ENCODE peak calls at places on chromosome 19, in six cellular contexts. B is IMR-90, Z is neuronal stem cell, L is mesenchymal stem cell, G is H9, J is trophoblast cell. C is an unnamed sample.

GRCh38 chr19:20051841-20052768 is 12.8 kb upstream of the ZNF682 start:
- DNase-seq in B (peak; percentile 96), Z (peak; percentile 95), L (peak; percentile 97), G (peak; percentile 100), J (peak; percentile 97), C (peak; percentile 100)

GRCh38 chr19:3034845-3035541 is 5.9 kb upstream of the TLE2 start:
- DNase-seq in B (peak; percentile 35), Z (no peak), L (peak; percentile 76), G (no peak), J (no peak), C (peak; percentile 76)

GRCh38 chr19:16373989-16374388 is 49.4 kb downstream of the KLF2 start:
- DNase-seq in B (no peak), Z (no peak), L (no peak), G (no peak), J (no peak), C (no peak)

GRCh38 chr19:30689474-30689873 is 317.3 kb downstream of the ZNF536 start:
- DNase-seq in B (no peak), Z (no peak), L (no peak), G (no peak), J (no peak), C (peak; percentile 66)

GRCh38 chr19:6464070-6464873 is at the start of gene CRB3:
- DNase-seq in B (no peak), Z (no peak), L (no peak), G (peak; percentile 98), J (peak; percentile 57), C (peak; percentile 81)

GRCh38 chr19:1663854-1664253 is 11.4 kb upstream of the TCF3 start:
- DNase-seq in B (no peak), Z (no peak), L (no peak), G (no peak), J (no peak), C (no peak)

GRCh38 chr19:3440082-3440481 is 40.2 kb downstream of the SMIM24 start:
- DNase-seq in B (no peak), Z (no peak), L (no peak), G (peak; percentile 81), J (peak; percentile 67), C (peak; percentile 74)

GRCh38 chr19:44577566-44577874 is 35.8 kb upstream of the IGSF23 start:
- DNase-seq in B (no peak), Z (no peak), L (no peak), G (no peak), J (no peak), C (no peak)

GRCh38 chr19:33512580-33513137 is 8.9 kb downstream of the PEPD start:
- DNase-seq in B (no peak), Z (no peak), L (no peak), G (no peak), J (no peak), C (no peak)

GRCh38 chr19:23699521-23699860 is 12.5 kb upstream of the ZNF675 start:
- DNase-seq in B (no peak), Z (no peak), L (no peak), G (no peak), J (peak; percentile 77), C (peak; percentile 36)

GRCh38 chr19:47749326-47749725 is 4.0 kb downstream of the NOP53 start:
- DNase-seq in B (no peak), Z (no peak), L (no peak), G (no peak), J (no peak), C (no peak)

GRCh38 chr19:3157096-3157845 is 21.3 kb upstream of the S1PR4 start:
- DNase-seq in B (no peak), Z (no peak), L (no peak), G (no peak), J (no peak), C (no peak)

GRCh38 chr19:6556480-6556879 is 25.7 kb downstream of the TNFSF9 start:
- DNase-seq in B (no peak), Z (no peak), L (no peak), G (no peak), J (peak; percentile 21), C (no peak)

GRCh38 chr19:14097532-14098151 is 7.1 kb upstream of the SAMD1 start:
- DNase-seq in B (no peak), Z (no peak), L (no peak), G (no peak), J (no peak), C (peak; percentile 41)

GRCh38 chr19:51593969-51594773 is 23.1 kb downstream of the ZNF175 start:
- DNase-seq in B (peak; percentile 97), Z (peak; percentile 95), L (peak; percentile 97), G (peak; percentile 93), J (peak; percentile 100), C (peak; percentile 98)

GRCh38 chr19:47414469-47414868 is 4.9 kb downstream of the MEIS3 start:
- DNase-seq in B (no peak), Z (no peak), L (no peak), G (no peak), J (peak; percentile 69), C (peak; percentile 73)

GRCh38 chr19:28027116-28027515 is 1185.8 kb downstream of the UQCRFS1 start:
- DNase-seq in B (no peak), Z (no peak), L (no peak), G (no peak), J (no peak), C (peak; percentile 18)

GRCh38 chr19:46954502-46955004 is 65.1 kb upstream of the NPAS1 start:
- DNase-seq in B (no peak), Z (no peak), L (no peak), G (no peak), J (no peak), C (no peak)

GRCh38 chr19:3346677-3347353 is 19.6 kb upstream of the NFIC start:
- DNase-seq in B (no peak), Z (no peak), L (no peak), G (no peak), J (no peak), C (no peak)

GRCh38 chr19:6216996-6217751 is 62.6 kb downstream of the MLLT1 start:
- DNase-seq in B (peak; percentile 13), Z (peak; percentile 92), L (peak; percentile 96), G (no peak), J (peak; percentile 43), C (peak; percentile 98)

GRCh38 chr19:19152668-19153384 is 14.5 kb upstream of the TMEM161A start:
- DNase-seq in B (no peak), Z (no peak), L (no peak), G (no peak), J (no peak), C (no peak)

GRCh38 chr19:49881672-49882394 is 4.3 kb downstream of the TBC1D17 start:
- DNase-seq in B (no peak), Z (no peak), L (no peak), G (no peak), J (no peak), C (peak; percentile 66)

GRCh38 chr19:49878744-49879070 is 1.2 kb downstream of the TBC1D17 start:
- DNase-seq in B (no peak), Z (no peak), L (no peak), G (no peak), J (no peak), C (no peak)

GRCh38 chr19:49879243-49879960 is 1.9 kb downstream of the TBC1D17 start:
- DNase-seq in B (no peak), Z (no peak), L (no peak), G (no peak), J (no peak), C (peak; percentile 57)

GRCh38 chr19:49881186-49881585 is 3.7 kb downstream of the TBC1D17 start:
- DNase-seq in B (no peak), Z (no peak), L (no peak), G (no peak), J (no peak), C (no peak)

GRCh38 chr19:49880162-49880869 is 2.8 kb downstream of the TBC1D17 start:
- DNase-seq in B (no peak), Z (no peak), L (no peak), G (no peak), J (no peak), C (no peak)
- H3K4ac ChIP-seq in B (no peak overlapping the region), Z (no peak overlapping the region), L (no peak overlapping the region), G (no peak overlapping the region), J (no peak overlapping the region), C (no peak overlapping the region)

GRCh38 chr19:53254451-53255341 is at the start of gene ZNF677:
- DNase-seq in B (peak; percentile 76), Z (peak; percentile 65), L (peak; percentile 76), G (peak; percentile 93), J (peak; percentile 71), C (peak; percentile 92)
- H3K4ac ChIP-seq in B (peak within 1 kb of the TSS; percentile 78), Z (no peak within 1 kb of the TSS), L (peak within 1 kb of the TSS; percentile 46), G (no peak within 1 kb of the TSS), J (no peak within 1 kb of the TSS), C (peak within 1 kb of the TSS; percentile 58)

DNA sequence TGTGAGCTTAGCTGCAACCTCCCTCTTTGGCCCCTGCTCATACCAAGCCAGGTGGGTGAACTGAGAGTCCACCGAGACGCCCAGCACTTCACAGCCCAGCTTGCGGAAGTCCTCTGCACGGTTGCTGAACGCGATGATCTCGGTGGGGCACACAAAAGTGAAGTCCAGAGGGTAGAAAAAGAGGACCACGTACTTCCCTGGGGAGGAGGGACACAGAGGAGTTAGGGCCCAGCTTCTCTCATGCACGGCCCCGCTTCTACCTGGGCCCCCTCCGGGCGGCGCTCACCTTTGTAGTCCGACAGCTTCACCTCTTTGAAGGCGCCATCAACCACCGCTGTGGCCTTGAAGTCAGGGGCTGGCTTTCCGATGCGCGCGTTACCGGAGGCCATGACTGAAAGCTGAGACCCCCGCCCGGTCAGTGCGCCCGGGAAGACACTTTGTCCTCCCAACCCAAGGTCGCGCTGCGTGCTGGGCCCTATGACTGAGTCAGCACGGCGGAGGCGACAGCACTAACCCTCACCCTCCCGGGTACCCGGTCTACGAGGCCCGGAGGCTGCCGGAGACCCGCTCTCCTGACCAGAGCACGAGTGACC is 631 bp downstream of the PRDX2 start:
- DNase-seq in B (no peak), Z (no peak), L (peak; percentile 33), G (peak; percentile 45), J (peak; percentile 32), C (no peak)
- H3K4ac ChIP-seq in B (peak overlapping the region; percentile 57), Z (peak overlapping the region; percentile 87), L (no peak overlapping the region), G (no peak overlapping the region), J (peak overlapping the region; percentile 20), C (peak overlapping the region; percentile 11)

DNA sequence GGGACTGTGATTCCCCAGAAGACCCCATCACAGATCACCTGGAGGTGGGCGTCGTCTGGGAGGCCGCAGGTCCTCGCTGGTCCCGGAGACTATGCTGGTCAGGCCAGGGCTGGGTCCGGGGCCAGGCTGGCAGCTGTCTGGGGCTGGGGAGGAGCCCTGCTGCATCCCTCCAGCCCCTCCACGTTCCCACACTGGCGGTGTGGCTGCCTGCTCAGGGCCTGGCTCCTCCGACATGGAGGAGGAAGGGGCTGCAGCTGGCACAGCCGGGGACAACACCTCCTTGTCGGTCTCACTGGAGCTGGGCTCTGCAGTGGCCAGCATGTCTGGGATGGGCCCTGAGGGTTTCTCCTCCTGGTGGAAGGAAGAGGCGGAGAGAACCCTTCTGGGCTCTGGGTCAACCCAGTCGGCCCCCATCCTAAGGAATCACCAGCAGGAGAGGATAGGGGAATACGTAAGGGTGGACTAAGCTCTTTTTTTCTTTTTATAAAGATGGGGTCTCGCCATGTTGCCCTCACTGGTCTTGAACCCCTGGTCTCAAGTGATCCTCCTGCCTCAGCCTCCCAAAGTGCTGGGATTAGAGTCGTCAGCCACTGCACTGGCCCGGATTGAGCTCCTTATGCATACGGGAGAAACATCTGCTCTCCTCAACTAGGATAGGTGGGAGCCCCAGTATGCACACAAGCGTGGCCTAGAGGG is 828 bp downstream of the ZNF414 start:
- DNase-seq in B (no peak), Z (no peak), L (no peak), G (peak; percentile 42), J (peak; percentile 60), C (peak; percentile 40)
- H3K4ac ChIP-seq in B (peak overlapping the region; percentile 65), Z (peak overlapping the region; percentile 79), L (peak overlapping the region; percentile 97), G (no peak overlapping the region), J (peak overlapping the region; percentile 11), C (peak overlapping the region; percentile 42)

C was measured in mesendoderm.